ENCODE peak calls at places on chromosomes 1 and 21, in four cellular contexts. One of them, this sample, is unnamed.

GRCh38 chr1:228852511-228853088 is 117.3 kb downstream of the RHOU start:
- DNase-seq in heart left ventricle: no peak
- DNase-seq in thoracic aorta: no peak
- DNase-seq in IMR-90: no peak
- DNase-seq in this sample: no peak

GRCh38 chr21:25179116-25179515 is 428.2 kb downstream of the MRPL39 start:
- DNase-seq in heart left ventricle: no peak
- DNase-seq in thoracic aorta: no peak
- DNase-seq in IMR-90: peak; percentile 30
- DNase-seq in this sample: no peak

GRCh38 chr1:65444128-65444527 is 23.7 kb downstream of the LEPR start:
- DNase-seq in IMR-90: no peak
- DNase-seq in heart left ventricle: no peak
- DNase-seq in thoracic aorta: no peak
- DNase-seq in this sample: no peak

GRCh38 chr1:84635261-84635848 is 54.9 kb downstream of the SSX2IP start:
- DNase-seq in heart left ventricle: no peak
- DNase-seq in thoracic aorta: no peak
- DNase-seq in IMR-90: no peak
- DNase-seq in this sample: no peak

GRCh38 chr1:74343191-74343590 is 108.0 kb downstream of the TNNI3K start:
- DNase-seq in heart left ventricle: no peak
- DNase-seq in IMR-90: peak; percentile 27
- DNase-seq in thoracic aorta: no peak
- DNase-seq in this sample: no peak

GRCh38 chr1:174988539-174988938 is 11.2 kb upstream of the CACYBP start:
- DNase-seq in IMR-90: no peak
- DNase-seq in thoracic aorta: no peak
- DNase-seq in heart left ventricle: no peak
- DNase-seq in this sample: no peak

GRCh38 chr1:54296666-54297065 is 96.7 kb downstream of the MRPL37 start:
- DNase-seq in IMR-90: no peak
- DNase-seq in heart left ventricle: no peak
- DNase-seq in thoracic aorta: no peak
- DNase-seq in this sample: no peak

GRCh38 chr1:115641762-115642167 is at the start of gene VANGL1:
- DNase-seq in heart left ventricle: peak; percentile 79
- DNase-seq in IMR-90: peak; percentile 49
- DNase-seq in thoracic aorta: no peak
- DNase-seq in this sample: no peak

GRCh38 chr1:26351591-26352337 is 2.2 kb downstream of the CRYBG2 start:
- DNase-seq in thoracic aorta: no peak
- DNase-seq in IMR-90: peak; percentile 65
- DNase-seq in heart left ventricle: no peak
- DNase-seq in this sample: no peak

GRCh38 chr1:233530665-233531386 is 83.1 kb upstream of the KCNK1 start:
- DNase-seq in thoracic aorta: no peak
- DNase-seq in heart left ventricle: no peak
- DNase-seq in IMR-90: no peak
- DNase-seq in this sample: no peak

GRCh38 chr1:8439015-8439702 is 121.2 kb downstream of the SLC45A1 start:
- DNase-seq in heart left ventricle: peak; percentile 86
- DNase-seq in thoracic aorta: peak; percentile 49
- DNase-seq in IMR-90: peak; percentile 88
- DNase-seq in this sample: peak; percentile 68

GRCh38 chr1:170071378-170071777 is 3.1 kb downstream of the KIFAP3 start:
- DNase-seq in thoracic aorta: no peak
- DNase-seq in IMR-90: no peak
- DNase-seq in heart left ventricle: no peak
- DNase-seq in this sample: no peak

GRCh38 chr1:111515291-111516007 is 12.0 kb upstream of the ADORA3 start:
- DNase-seq in IMR-90: peak; percentile 54
- DNase-seq in heart left ventricle: peak; percentile 85
- DNase-seq in thoracic aorta: no peak
- DNase-seq in this sample: no peak

GRCh38 chr1:192660613-192661012 is 24.7 kb downstream of the RGS13 start:
- DNase-seq in thoracic aorta: no peak
- DNase-seq in IMR-90: no peak
- DNase-seq in heart left ventricle: no peak
- DNase-seq in this sample: no peak

GRCh38 chr1:173190101-173190895 is 16.8 kb downstream of the TNFSF4 start:
- DNase-seq in heart left ventricle: peak; percentile 84
- DNase-seq in IMR-90: peak; percentile 62
- DNase-seq in thoracic aorta: peak; percentile 55
- DNase-seq in this sample: peak; percentile 92
- H3K27ac ChIP-seq in heart left ventricle: peak overlapping the region; percentile 83
- H3K27ac ChIP-seq in IMR-90: no peak overlapping the region
- H3K27ac ChIP-seq in thoracic aorta: peak overlapping the region; percentile 70
- H3K27ac ChIP-seq in this sample: peak overlapping the region; percentile 84

GRCh38 chr1:1757422-1758058 is 20.7 kb downstream of the NADK start:
- DNase-seq in thoracic aorta: no peak
- DNase-seq in heart left ventricle: no peak
- DNase-seq in IMR-90: no peak
- DNase-seq in this sample: no peak
- H3K27ac ChIP-seq in thoracic aorta: no peak overlapping the region
- H3K27ac ChIP-seq in heart left ventricle: peak overlapping the region; percentile 70
- H3K27ac ChIP-seq in IMR-90: no peak overlapping the region
- H3K27ac ChIP-seq in this sample: peak overlapping the region; percentile 75

GRCh38 chr1:222624214-222624613 is 6.3 kb downstream of the MIA3 start:
- DNase-seq in IMR-90: no peak
- DNase-seq in heart left ventricle: no peak
- DNase-seq in thoracic aorta: no peak
- DNase-seq in this sample: no peak

GRCh38 chr1:222622765-222623164 is 4.9 kb downstream of the MIA3 start:
- DNase-seq in IMR-90: no peak
- DNase-seq in thoracic aorta: no peak
- DNase-seq in heart left ventricle: no peak
- DNase-seq in this sample: no peak

GRCh38 chr1:222627232-222627631 is 9.3 kb downstream of the MIA3 start:
- DNase-seq in IMR-90: peak; percentile 61
- DNase-seq in heart left ventricle: no peak
- DNase-seq in thoracic aorta: peak; percentile 14
- DNase-seq in this sample: no peak

GRCh38 chr1:222620566-222620965 is 2.7 kb downstream of the MIA3 start:
- DNase-seq in thoracic aorta: no peak
- DNase-seq in heart left ventricle: no peak
- DNase-seq in IMR-90: no peak
- DNase-seq in this sample: no peak

GRCh38 chr1:222623458-222623857 is 5.6 kb downstream of the MIA3 start:
- DNase-seq in thoracic aorta: no peak
- DNase-seq in IMR-90: no peak
- DNase-seq in heart left ventricle: no peak
- DNase-seq in this sample: no peak
- H3K27ac ChIP-seq in thoracic aorta: no peak overlapping the region
- H3K27ac ChIP-seq in IMR-90: no peak overlapping the region
- H3K27ac ChIP-seq in heart left ventricle: no peak overlapping the region
- H3K27ac ChIP-seq in this sample: no peak overlapping the region

DNA sequence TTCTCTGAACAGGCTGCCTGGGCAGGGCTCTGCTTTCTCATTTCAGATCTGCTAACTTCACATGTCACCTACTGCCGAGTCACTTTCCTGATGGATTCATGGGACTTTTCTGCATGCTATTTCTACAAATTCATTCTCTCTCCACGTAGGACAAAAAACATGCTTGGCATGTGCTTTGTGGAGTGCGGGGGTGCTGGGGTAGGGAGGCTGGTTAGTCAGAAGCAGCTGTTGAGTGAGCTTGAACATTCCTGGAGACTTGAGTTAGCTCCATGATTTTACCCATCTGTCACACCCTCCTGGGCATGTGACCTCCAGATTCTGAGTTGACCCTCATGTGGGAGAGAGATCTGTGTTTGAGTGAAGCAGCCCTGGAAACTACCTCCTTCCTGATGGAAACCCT is 71.4 kb downstream of the UCK2 start:
- DNase-seq in heart left ventricle: peak; percentile 47
- DNase-seq in thoracic aorta: peak; percentile 71
- DNase-seq in IMR-90: peak; percentile 100
- DNase-seq in this sample: no peak
- H3K27ac ChIP-seq in heart left ventricle: peak overlapping the region; percentile 77
- H3K27ac ChIP-seq in thoracic aorta: peak overlapping the region; percentile 99
- H3K27ac ChIP-seq in IMR-90: peak overlapping the region; percentile 97
- H3K27ac ChIP-seq in this sample: peak overlapping the region; percentile 86

DNA sequence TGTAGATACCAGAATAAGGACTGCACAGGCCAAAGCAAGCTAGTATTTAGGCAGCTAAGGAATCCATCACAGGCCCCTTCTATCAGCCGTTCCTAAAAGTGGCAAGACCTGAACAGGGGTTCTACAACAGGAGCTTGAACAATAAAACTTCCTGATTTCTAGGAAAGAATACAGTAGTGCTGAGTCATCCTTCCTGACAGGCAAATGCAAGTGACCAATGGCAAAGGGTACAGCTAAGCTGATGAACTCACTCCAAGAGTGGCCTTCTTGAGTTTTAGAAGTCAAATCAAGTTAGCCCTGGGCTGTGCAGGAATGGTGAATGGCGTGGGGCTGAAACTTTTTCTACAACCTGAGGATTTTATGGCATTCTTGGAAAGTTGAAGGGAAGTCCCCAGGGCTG is 112.9 kb downstream of the GREM2 start:
- DNase-seq in thoracic aorta: no peak
- DNase-seq in heart left ventricle: no peak
- DNase-seq in IMR-90: peak; percentile 76
- DNase-seq in this sample: no peak
- H3K27ac ChIP-seq in thoracic aorta: no peak overlapping the region
- H3K27ac ChIP-seq in heart left ventricle: no peak overlapping the region
- H3K27ac ChIP-seq in IMR-90: no peak overlapping the region
- H3K27ac ChIP-seq in this sample: no peak overlapping the region

GRCh38 chr1:40382601-40383000 is 9.1 kb downstream of the SMAP2 start:
- DNase-seq in thoracic aorta: no peak
- DNase-seq in IMR-90: no peak
- DNase-seq in heart left ventricle: no peak
- DNase-seq in this sample: no peak

GRCh38 chr1:40383488-40384412 is 10.2 kb downstream of the SMAP2 start:
- DNase-seq in thoracic aorta: no peak
- DNase-seq in heart left ventricle: no peak
- DNase-seq in IMR-90: peak; percentile 93
- DNase-seq in this sample: no peak

GRCh38 chr1:40384413-40384762 is 10.9 kb downstream of the SMAP2 start:
- DNase-seq in IMR-90: no peak
- DNase-seq in thoracic aorta: no peak
- DNase-seq in heart left ventricle: no peak
- DNase-seq in this sample: no peak

GRCh38 chr1:40382110-40382464 is 8.6 kb downstream of the SMAP2 start:
- DNase-seq in heart left ventricle: no peak
- DNase-seq in thoracic aorta: no peak
- DNase-seq in IMR-90: no peak
- DNase-seq in this sample: no peak

GRCh38 chr1:40383095-40383487 is 9.6 kb downstream of the SMAP2 start:
- DNase-seq in IMR-90: no peak
- DNase-seq in heart left ventricle: no peak
- DNase-seq in thoracic aorta: no peak
- DNase-seq in this sample: no peak
- H3K27ac ChIP-seq in IMR-90: peak overlapping the region; percentile 71
- H3K27ac ChIP-seq in heart left ventricle: no peak overlapping the region
- H3K27ac ChIP-seq in thoracic aorta: peak overlapping the region; percentile 12
- H3K27ac ChIP-seq in this sample: peak overlapping the region; percentile 74

This sample was measured in breast epithelium.